ENCODE peak calls at places on chromosomes 6 and 20, in nine cellular contexts. F, L, O, J, W, R, H, G and Y are unnamed samples.

GRCh38 chr6:3749991-3750323 is 1.6 kb downstream of the PXDC1 start:
- DNase-seq in H (no peak), G (peak), O (peak), R (peak), F (no peak), J (peak), L (no peak), W (no peak), Y (peak)

GRCh38 chr20:20712004-20712473 is 405 bp downstream of the RALGAPA2 start:
- DNase-seq in W (no peak), J (no peak), F (no peak), H (no peak), G (no peak), R (peak), L (no peak), O (peak), Y (peak)

GRCh38 chr20:63765082-63765873 is 25.7 kb downstream of the SLC2A4RG start:
- DNase-seq in J (no peak), G (no peak), W (no peak), H (no peak), O (no peak), R (peak), F (no peak), L (no peak), Y (no peak)

GRCh38 chr20:33209789-33210188 is 7.4 kb upstream of the BPIFA3 start:
- DNase-seq in F (peak), O (peak), H (peak), R (peak), W (peak), J (peak), G (peak), L (peak), Y (peak)

GRCh38 chr6:164114656-164115055 is 700.1 kb downstream of the QKI start:
- DNase-seq in R (no peak), G (no peak), W (no peak), L (no peak), J (no peak), H (no peak), O (no peak), F (no peak), Y (no peak)

GRCh38 chr6:44432726-44433125 is 45.2 kb downstream of the CDC5L start:
- DNase-seq in W (no peak), J (no peak), F (no peak), R (no peak), G (no peak), O (no peak), H (no peak), L (no peak), Y (no peak)

GRCh38 chr20:51481311-51481997 is 61.1 kb downstream of the NFATC2 start:
- DNase-seq in J (no peak), F (no peak), G (no peak), W (no peak), O (no peak), L (no peak), R (no peak), H (no peak), Y (no peak)

GRCh38 chr6:90369024-90369519 is 72.4 kb upstream of the BACH2 start:
- DNase-seq in R (peak), F (peak), W (peak), O (peak), H (peak), G (peak), J (peak), L (peak), Y (peak)

GRCh38 chr6:112251170-112251945 is 3.0 kb downstream of the LAMA4 start:
- DNase-seq in W (no peak), O (peak), L (no peak), J (no peak), F (no peak), H (no peak), R (no peak), G (no peak), Y (no peak)

GRCh38 chr6:44558315-44559227 is 171.1 kb downstream of the CDC5L start:
- DNase-seq in H (no peak), R (no peak), G (no peak), L (no peak), O (no peak), J (no peak), F (no peak), W (no peak), Y (no peak)

GRCh38 chr6:37624606-37625574 is 72.8 kb downstream of the MDGA1 start:
- DNase-seq in O (peak), R (no peak), H (no peak), F (no peak), W (no peak), J (peak), G (peak), L (peak), Y (peak)

GRCh38 chr6:37283786-37284185 is 25.8 kb upstream of the TMEM217 start:
- DNase-seq in W (no peak), R (no peak), H (no peak), L (no peak), J (no peak), G (peak), F (no peak), O (peak), Y (no peak)

GRCh38 chr6:144731229-144731628 is 446.1 kb downstream of the UTRN start:
- DNase-seq in O (no peak), W (no peak), J (no peak), L (no peak), H (no peak), R (no peak), G (no peak), F (no peak), Y (no peak)

GRCh38 chr6:40338306-40338705 is 248.9 kb downstream of the LRFN2 start:
- DNase-seq in O (no peak), L (no peak), R (no peak), F (no peak), H (no peak), G (no peak), W (no peak), J (no peak), Y (no peak)

GRCh38 chr20:10521068-10521834 is 86.1 kb downstream of the SLX4IP start:
- DNase-seq in O (no peak), G (no peak), F (peak), R (peak), J (peak), H (no peak), W (peak), L (no peak), Y (no peak)

GRCh38 chr6:118963003-118963402 is 28.0 kb upstream of the MCM9 start:
- DNase-seq in W (no peak), J (peak), G (no peak), H (peak), R (no peak), F (no peak), L (no peak), O (no peak), Y (no peak)

GRCh38 chr20:309841-310644 is 12.7 kb downstream of the ZCCHC3 start:
- DNase-seq in R (peak), W (peak), O (peak), F (peak), H (no peak), J (no peak), L (peak), G (peak), Y (peak)

GRCh38 chr6:154814063-154814462 is 80.8 kb downstream of the SCAF8 start:
- DNase-seq in J (no peak), H (no peak), R (no peak), G (no peak), W (no peak), L (no peak), F (no peak), O (no peak), Y (no peak)

GRCh38 chr20:58389968-58390658 is 1.1 kb downstream of the VAPB start:
- DNase-seq in L (no peak), O (no peak), F (no peak), G (no peak), J (no peak), H (peak), W (no peak), R (no peak), Y (no peak)

GRCh38 chr6:21769405-21769851 is 175.9 kb downstream of the SOX4 start:
- DNase-seq in W (peak), J (peak), L (peak), H (no peak), O (peak), G (no peak), R (peak), F (peak), Y (no peak)

GRCh38 chr20:3727333-3728035 is 5.0 kb upstream of the HSPA12B start:
- DNase-seq in H (no peak), W (no peak), O (no peak), J (peak), R (no peak), G (no peak), L (peak), F (no peak), Y (no peak)

GRCh38 chr6:25582101-25582500 is 69.9 kb upstream of the SCGN start:
- DNase-seq in L (no peak), R (peak), O (no peak), F (no peak), G (no peak), J (peak), W (no peak), H (no peak), Y (no peak)

GRCh38 chr20:22453244-22454080 is 130.9 kb downstream of the FOXA2 start:
- DNase-seq in W (no peak), H (peak), G (no peak), O (no peak), F (no peak), J (peak), R (peak), L (no peak), Y (peak)

GRCh38 chr6:12024715-12025434 is 12.8 kb downstream of the HIVEP1 start:
- DNase-seq in H (no peak), L (no peak), R (no peak), F (no peak), O (no peak), G (no peak), J (peak), W (no peak), Y (no peak)

GRCh38 chr6:122947355-122947754 is 48.7 kb upstream of the CLVS2 start:
- DNase-seq in F (no peak), J (peak), W (no peak), G (no peak), R (peak), H (peak), L (peak), O (no peak), Y (peak)

GRCh38 chr6:110744991-110745390 is 70.3 kb downstream of the CDK19 start:
- DNase-seq in R (no peak), O (no peak), W (no peak), G (no peak), L (no peak), J (no peak), H (no peak), F (no peak), Y (no peak)

GRCh38 chr20:38601216-38602184 is at the start of gene ARHGAP40:
- DNase-seq in J (no peak), W (peak), G (no peak), O (no peak), L (peak), H (peak), R (peak), F (no peak), Y (peak)

GRCh38 chr6:90044833-90045337 is 150.6 kb downstream of the GJA10 start:
- DNase-seq in O (no peak), G (no peak), W (no peak), L (no peak), H (no peak), R (no peak), F (peak), J (peak), Y (no peak)

GRCh38 chr6:32664827-32665362 is 1.6 kb downstream of the HLA-DQB1 start:
- DNase-seq in O (peak), H (no peak), G (peak), W (no peak), L (peak), R (no peak), F (no peak), J (no peak), Y (peak)

GRCh38 chr6:32664354-32664753 is 2.1 kb downstream of the HLA-DQB1 start:
- DNase-seq in J (no peak), R (no peak), W (no peak), F (no peak), G (no peak), H (no peak), L (no peak), O (no peak), Y (no peak)

GRCh38 chr6:32662099-32662498 is 4.4 kb downstream of the HLA-DQB1 start:
- DNase-seq in G (no peak), W (no peak), L (no peak), H (no peak), O (no peak), R (no peak), J (no peak), F (no peak), Y (no peak)

GRCh38 chr6:32659856-32660595 is 6.4 kb downstream of the HLA-DQB1 start:
- DNase-seq in W (no peak), R (peak), H (no peak), O (no peak), F (no peak), G (no peak), J (no peak), L (no peak), Y (no peak)

GRCh38 chr6:32662836-32663235 is 3.6 kb downstream of the HLA-DQB1 start:
- DNase-seq in W (no peak), J (no peak), G (no peak), R (no peak), O (no peak), L (no peak), F (no peak), H (no peak), Y (no peak)
- H3K4me3 ChIP-seq in W (no peak), J (no peak), G (no peak), R (no peak), O (no peak), L (no peak), F (no peak), H (no peak), Y (no peak)

GRCh38 chr6:10692965-10693538 is 1.4 kb downstream of the C6orf52 start:
- DNase-seq in W (no peak), R (peak), L (peak), J (no peak), F (no peak), O (no peak), G (no peak), H (no peak), Y (no peak)
- H3K4me3 ChIP-seq in W (peak), R (peak), L (peak), J (peak), F (peak), O (peak), G (no peak), H (peak), Y (no peak)

DNA sequence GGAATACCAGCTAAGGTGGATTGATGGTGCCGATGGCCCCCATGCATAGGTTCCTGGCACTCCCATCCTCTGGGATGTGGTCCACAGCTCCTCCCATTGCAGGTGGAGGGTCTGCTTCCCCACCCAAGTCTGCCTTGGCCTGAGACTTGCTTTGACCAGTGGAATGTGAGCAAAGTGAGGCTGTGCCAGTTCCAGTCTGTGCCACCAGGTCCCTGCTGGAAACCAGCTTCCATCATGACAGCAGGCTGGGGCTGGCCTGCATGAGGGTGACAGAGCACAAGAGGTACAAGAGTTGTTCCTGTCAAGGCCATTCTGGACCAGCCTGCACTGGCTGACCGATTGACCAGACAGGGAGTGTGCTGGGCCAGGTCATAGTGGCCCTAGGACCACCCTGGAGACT is 27.0 kb upstream of the CCR6 start:
- DNase-seq in F (no peak), G (no peak), O (no peak), R (no peak), J (no peak), H (no peak), L (peak), W (no peak), Y (no peak)
- H3K4me3 ChIP-seq in F (no peak), G (no peak), O (no peak), R (no peak), J (no peak), H (no peak), L (no peak), W (no peak), Y (no peak)

GRCh38 chr6:137779982-137780381 is 87.1 kb upstream of the TNFAIP3 start:
- DNase-seq in J (no peak), L (no peak), R (no peak), H (no peak), O (no peak), F (no peak), G (no peak), W (no peak), Y (no peak)
- H3K4me3 ChIP-seq in J (no peak), L (no peak), R (no peak), H (no peak), O (no peak), F (no peak), G (no peak), W (no peak), Y (no peak)

DNA sequence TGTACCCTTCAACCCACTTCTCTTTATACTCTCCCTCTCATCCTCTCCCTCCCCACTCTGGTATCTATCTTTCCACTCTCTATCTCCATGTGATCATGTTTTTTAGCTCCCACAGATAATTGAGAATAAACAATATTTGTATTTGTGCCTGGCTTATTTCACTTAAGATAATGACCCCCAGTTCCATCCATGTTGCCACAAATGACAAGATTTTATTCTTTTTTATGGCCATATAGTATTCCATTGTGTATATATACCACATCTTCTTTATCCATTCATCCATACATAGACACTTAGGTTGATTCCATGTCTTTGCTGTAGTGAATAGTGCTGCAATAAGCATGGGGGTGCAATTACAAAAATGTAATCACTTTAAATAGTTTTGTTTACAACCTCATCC is 62.3 kb downstream of the LY86 start:
- DNase-seq in G (no peak), L (no peak), F (no peak), H (no peak), O (no peak), R (no peak), J (no peak), W (no peak), Y (no peak)
- H3K4me3 ChIP-seq in G (no peak), L (no peak), F (no peak), H (no peak), O (no peak), R (no peak), J (no peak), W (no peak), Y (no peak)

GRCh38 chr20:17681741-17682102 is 320 bp downstream of the RRBP1 start:
- DNase-seq in F (no peak), O (no peak), L (no peak), R (no peak), H (no peak), J (no peak), G (no peak), W (no peak), Y (no peak)
- H3K4me3 ChIP-seq in F (peak), O (peak), L (peak), R (peak), H (peak), J (peak), G (peak), W (peak), Y (peak)